ENCODE peak calls at places on chromosomes 13 and 19, in eight cellular contexts. I is osteoblast; Q is AG09309; M is choroid plexus epithelial cell; W is bronchial epithelial cell; D is natural killer cell treated with Interleukin-12 subunit alpha and Interleukin-12 subunit beta and Interleukin-15 and Interleukin-18, amount 100 ng/mL, for 72 hours; T is AG08395; Y is WTC11. E is an unnamed sample.

GRCh38 chr13:76473552-76474134 is 412.6 kb downstream of the KCTD12 start:
- DNase-seq in Q (peak), M (peak), T (peak), I (peak), D (peak), W (peak), Y (peak), E (peak)

GRCh38 chr13:48456546-48456945 is 43.6 kb upstream of the LPAR6 start:
- DNase-seq in M (no peak), W (no peak), Q (no peak), I (no peak), Y (no peak), T (no peak), D (no peak), E (no peak)

GRCh38 chr19:18386543-18387251 is 739 bp downstream of the GDF15 start:
- DNase-seq in T (peak), I (peak), W (no peak), D (no peak), Q (peak), M (peak), Y (no peak), E (peak)

GRCh38 chr19:1276620-1277007 is 1.3 kb downstream of the FAM174C start:
- DNase-seq in Q (no peak), T (no peak), I (no peak), W (no peak), M (no peak), D (no peak), Y (no peak), E (no peak)

GRCh38 chr13:95301135-95301946 is at the start of gene ABCC4:
- DNase-seq in I (peak), D (peak), T (peak), Q (no peak), M (peak), W (peak), Y (peak), E (peak)

GRCh38 chr19:3832001-3832400 is 36.8 kb downstream of the ZFR2 start:
- DNase-seq in I (peak), Q (no peak), D (no peak), W (no peak), M (no peak), T (no peak), Y (no peak), E (no peak)

GRCh38 chr19:3064011-3064330 is 1.7 kb upstream of the TLE5 start:
- DNase-seq in W (no peak), T (no peak), Y (no peak), M (no peak), I (peak), Q (no peak), D (no peak), E (no peak)

GRCh38 chr13:39557285-39557955 is 45.6 kb downstream of the LHFPL6 start:
- DNase-seq in Y (no peak), D (no peak), W (no peak), M (no peak), T (no peak), Q (no peak), I (peak), E (no peak)

GRCh38 chr13:45541806-45542205 is 73.7 kb downstream of the ERICH6B start:
- DNase-seq in I (no peak), M (no peak), T (no peak), Q (no peak), D (no peak), W (no peak), Y (no peak), E (no peak)